ENCODE peak calls at places on chromosomes 12 and 14, in seven cellular contexts. U is endodermal cell, T is tibial nerve, Q is hepatocyte, L is mammary epithelial cell, E is psoas muscle, A is esophagus squamous epithelium. G is an unnamed sample.

GRCh38 chr12:31210104-31210503 is 115.8 kb downstream of the SINHCAF start:
- DNase-seq in U (no peak), T (no peak), Q (no peak), L (no peak), E (no peak), A (no peak), G (no peak)

GRCh38 chr12:10213168-10214130 is 772 bp downstream of the GABARAPL1 start:
- DNase-seq in U (peak), T (peak), Q (peak), L (peak), E (peak), A (no peak), G (peak)

GRCh38 chr12:1611775-1612174 is 17.3 kb upstream of the WNT5B start:
- DNase-seq in U (no peak), T (no peak), Q (no peak), L (peak), E (no peak), A (no peak), G (no peak)

GRCh38 chr14:94066089-94066676 is 14.8 kb downstream of the DDX24 start:
- DNase-seq in U (peak), T (no peak), Q (peak), L (peak), E (no peak), A (no peak), G (no peak)

GRCh38 chr14:64973026-64973442 is 898 bp upstream of the RAB15 start:
- DNase-seq in U (no peak), T (no peak), Q (no peak), L (no peak), E (no peak), A (no peak), G (no peak)

GRCh38 chr14:76771432-76771980 is 10.2 kb downstream of the VASH1 start:
- DNase-seq in U (peak), T (peak), Q (no peak), L (no peak), E (no peak), A (no peak), G (peak)

GRCh38 chr12:21934173-21934572 is 7.1 kb downstream of the ABCC9 start:
- DNase-seq in U (no peak), T (no peak), Q (no peak), L (peak), E (no peak), A (no peak), G (no peak)

GRCh38 chr12:113860950-113861349 is 105.2 kb downstream of the RBM19 start:
- DNase-seq in U (peak), T (no peak), Q (peak), L (peak), E (no peak), A (no peak), G (no peak)

DNA sequence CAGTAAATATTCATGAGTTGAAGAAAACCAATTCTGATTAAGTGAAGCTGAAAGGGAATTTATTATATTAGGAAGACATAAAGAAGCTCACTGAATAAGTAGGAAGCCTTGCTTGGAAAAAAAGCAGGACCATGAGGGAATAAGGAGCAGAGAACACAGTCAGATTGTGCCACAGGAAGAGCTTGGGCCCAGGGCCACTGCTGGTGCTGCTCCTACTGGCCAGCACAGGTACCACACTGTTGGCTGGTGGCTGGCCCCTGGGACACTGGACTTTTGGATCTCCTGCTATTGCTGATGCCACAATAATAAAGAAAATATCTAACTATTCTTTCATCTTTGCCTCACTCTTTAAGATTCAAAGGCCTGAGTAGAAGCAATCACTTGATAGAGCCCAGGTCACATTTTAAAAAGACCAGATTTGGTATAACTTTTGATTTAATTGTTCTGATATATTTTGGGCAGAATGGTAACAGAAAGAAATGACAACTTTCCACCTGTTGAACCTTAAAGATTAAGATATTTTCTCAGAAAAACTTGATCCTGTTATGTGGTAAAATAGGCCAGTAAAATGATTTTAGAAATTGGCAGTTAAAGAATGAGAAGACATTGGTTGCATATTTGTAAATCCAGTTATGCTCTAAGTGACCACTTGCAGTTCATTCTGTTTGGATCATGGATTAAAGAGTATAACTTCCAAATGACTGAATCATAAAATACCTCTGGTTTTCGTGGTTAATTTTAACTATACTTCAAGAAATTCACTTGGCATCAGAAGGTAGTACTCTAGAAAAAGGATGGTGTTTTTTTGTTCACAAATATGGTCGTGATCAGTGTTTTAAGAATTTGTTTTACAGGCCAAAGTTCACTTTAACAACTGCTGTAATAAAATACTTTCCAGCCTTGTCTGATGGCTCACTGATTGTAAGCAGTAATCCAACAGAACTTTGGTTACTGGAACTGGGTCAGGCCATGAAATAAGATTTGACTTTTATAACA is 68.3 kb downstream of the DERA start:
- DNase-seq in U (peak), T (no peak), Q (peak), L (peak), E (no peak), A (no peak), G (no peak)
- TF ChIP-seq CTCF in U (peak), T (peak), Q (peak), L (peak), E (peak), A (peak), G (peak)

GRCh38 chr14:22535126-22535525 is 53.9 kb downstream of the DAD1 start:
- DNase-seq in U (no peak), T (no peak), Q (no peak), L (no peak), E (no peak), A (no peak), G (no peak)

GRCh38 chr14:22534547-22534946 is 54.5 kb downstream of the DAD1 start:
- DNase-seq in U (no peak), T (no peak), Q (no peak), L (no peak), E (no peak), A (no peak), G (no peak)

GRCh38 chr14:22532345-22533056 is 56.5 kb downstream of the DAD1 start:
- DNase-seq in U (no peak), T (no peak), Q (no peak), L (no peak), E (no peak), A (no peak), G (no peak)

GRCh38 chr14:22533057-22533704 is 55.8 kb downstream of the DAD1 start:
- DNase-seq in U (no peak), T (no peak), Q (no peak), L (no peak), E (no peak), A (no peak), G (no peak)

DNA sequence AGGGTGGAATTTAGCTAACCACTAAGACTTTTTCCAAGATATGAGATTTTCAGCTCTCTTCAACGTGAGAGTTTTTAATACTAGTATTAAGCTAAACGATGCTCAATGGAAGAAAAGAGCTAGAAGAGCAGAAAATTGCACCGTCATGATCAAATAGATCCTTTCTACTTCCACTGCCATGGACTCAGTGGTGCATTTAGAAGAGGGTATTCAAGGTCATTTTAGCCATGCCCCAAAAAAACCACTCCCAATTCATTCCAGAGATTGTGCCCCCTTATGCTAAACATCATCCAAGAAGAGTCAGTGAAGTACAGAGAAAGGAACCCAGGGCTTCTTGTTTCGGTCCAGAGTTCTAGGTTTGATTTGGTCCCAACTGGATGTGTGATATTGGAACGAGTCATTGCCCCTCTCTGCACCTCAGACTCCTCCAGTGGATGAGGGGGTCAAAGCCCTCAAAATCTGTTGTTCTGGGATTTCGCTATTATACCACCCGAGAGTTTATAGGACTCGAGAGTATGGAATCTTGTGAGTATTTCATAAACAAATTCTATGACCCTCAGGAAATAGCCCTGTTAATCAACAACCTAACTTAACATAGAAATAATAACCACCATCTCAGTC is 55.2 kb downstream of the DAD1 start:
- DNase-seq in U (no peak), T (no peak), Q (no peak), L (no peak), E (no peak), A (no peak), G (no peak)
- H3K27ac ChIP-seq in U (no peak), T (no peak), Q (no peak), L (no peak), E (no peak), A (no peak), G (no peak)

GRCh38 chr12:131797588-131797934 is 30.6 kb upstream of the MMP17 start:
- DNase-seq in U (no peak), T (no peak), Q (no peak), L (no peak), E (no peak), A (no peak), G (no peak)

GRCh38 chr12:131795688-131796410 is 32.3 kb upstream of the MMP17 start:
- DNase-seq in U (peak), T (no peak), Q (peak), L (peak), E (no peak), A (no peak), G (no peak)

GRCh38 chr12:131795064-131795463 is 33.1 kb upstream of the MMP17 start:
- DNase-seq in U (no peak), T (no peak), Q (no peak), L (no peak), E (no peak), A (no peak), G (no peak)

GRCh38 chr12:131796411-131796736 is 31.8 kb upstream of the MMP17 start:
- DNase-seq in U (no peak), T (no peak), Q (no peak), L (no peak), E (no peak), A (no peak), G (no peak)

GRCh38 chr12:131796754-131797587 is 31.2 kb upstream of the MMP17 start:
- DNase-seq in U (peak), T (no peak), Q (no peak), L (no peak), E (no peak), A (no peak), G (no peak)
- TF ChIP-seq CTCF in U (peak), T (no peak), Q (no peak), L (no peak), E (no peak), A (no peak), G (no peak)

GRCh38 chr14:26389646-26390508 is 208.0 kb downstream of the NOVA1 start:
- DNase-seq in U (no peak), T (no peak), Q (peak), L (no peak), E (no peak), A (no peak), G (no peak)
- H3K27ac ChIP-seq in U (peak), T (no peak), Q (no peak), L (no peak), E (no peak), A (peak), G (no peak)

GRCh38 chr14:89221109-89221508 is 195.9 kb downstream of the FOXN3 start:
- DNase-seq in U (no peak), T (no peak), Q (no peak), L (peak), E (no peak), A (no peak), G (no peak)
- TF ChIP-seq CTCF in U (no peak), T (no peak), Q (no peak), L (no peak), E (no peak), A (no peak), G (no peak)

DNA sequence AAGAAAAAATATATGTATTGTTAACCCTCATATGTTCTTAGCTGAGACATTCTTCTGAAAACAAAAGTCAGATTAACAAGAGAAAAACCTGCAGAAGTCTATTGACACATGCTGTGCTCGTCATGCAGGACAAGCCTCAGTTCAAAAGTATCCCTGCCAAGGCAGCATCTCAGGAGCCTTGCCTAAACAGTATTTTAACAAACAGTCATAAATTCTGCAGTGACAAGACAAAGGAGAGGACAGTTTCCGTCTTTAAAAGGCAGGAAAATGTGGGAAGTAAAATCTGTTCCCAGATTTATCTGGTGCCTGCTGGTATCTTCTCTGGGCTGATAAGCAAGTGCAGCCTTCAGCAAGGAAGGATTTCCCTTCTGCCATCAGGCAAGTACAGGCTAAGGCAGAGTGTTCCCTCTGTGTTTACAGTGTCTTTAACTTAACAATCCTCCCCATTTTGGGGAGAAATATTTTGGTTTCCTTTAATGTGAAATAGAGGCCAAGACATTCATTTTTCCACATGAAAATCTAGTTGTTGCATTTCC is 480.2 kb upstream of the CCDC196 start:
- DNase-seq in U (no peak), T (no peak), Q (no peak), L (no peak), E (no peak), A (no peak), G (no peak)
- H3K27ac ChIP-seq in U (no peak), T (no peak), Q (no peak), L (no peak), E (no peak), A (no peak), G (no peak)

DNA sequence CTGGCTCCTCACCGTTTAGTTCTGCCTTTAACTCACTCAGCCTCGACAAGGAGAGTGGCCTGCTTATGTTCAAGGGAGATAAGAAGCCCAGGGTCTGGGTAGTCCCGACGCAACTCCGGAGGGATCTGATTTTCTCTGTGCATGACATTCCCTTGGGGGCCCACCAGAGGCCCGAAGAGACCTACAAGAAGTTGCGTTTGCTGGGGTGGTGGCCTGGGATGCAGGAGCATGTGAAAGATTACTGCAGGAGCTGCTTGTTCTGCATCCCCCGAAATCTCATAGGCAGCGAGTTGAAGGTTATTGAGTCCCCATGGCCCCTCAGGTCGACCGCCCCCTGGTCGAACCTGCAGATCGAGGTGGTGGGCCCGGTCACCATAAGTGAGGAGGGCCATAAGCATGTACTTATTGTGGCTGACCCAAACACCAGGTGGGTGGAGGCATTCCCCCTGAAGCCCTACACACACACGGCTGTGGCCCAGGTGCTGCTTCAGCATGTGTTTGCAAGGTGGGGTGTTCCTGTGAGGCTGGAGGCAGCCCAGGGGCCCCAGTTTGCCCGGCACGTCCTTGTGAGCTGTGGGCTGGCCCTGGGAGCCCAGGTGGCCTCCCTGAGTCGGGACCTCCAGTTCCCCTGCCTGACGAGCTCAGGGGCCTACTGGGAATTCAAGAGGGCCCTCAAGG is 13.1 kb downstream of the CBLN3 start:
- DNase-seq in U (no peak), T (no peak), Q (no peak), L (no peak), E (no peak), A (no peak), G (peak)
- TF ChIP-seq CTCF in U (no peak), T (no peak), Q (no peak), L (no peak), E (no peak), A (no peak), G (no peak)

DNA sequence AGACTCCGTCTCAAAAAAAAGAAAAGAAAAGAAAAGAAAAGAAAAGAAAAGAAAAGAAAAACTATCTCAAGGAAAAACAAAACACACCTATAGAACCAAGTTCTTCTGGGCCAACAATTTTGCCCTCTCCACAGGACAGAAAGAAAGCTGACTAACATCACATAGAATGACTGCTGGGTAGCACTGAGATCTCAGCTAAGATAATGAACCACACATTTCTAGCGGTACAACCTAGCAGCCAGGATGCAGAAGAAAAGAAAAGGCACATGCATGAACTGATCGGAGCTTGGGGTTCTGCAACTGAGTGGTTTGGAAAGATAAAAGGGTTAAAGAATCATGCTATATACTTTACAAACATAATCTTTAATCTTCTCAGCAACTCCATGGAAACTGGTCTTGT is 19.5 kb downstream of the TMED10 start:
- DNase-seq in U (no peak), T (no peak), Q (no peak), L (peak), E (no peak), A (no peak), G (no peak)
- H3K27ac ChIP-seq in U (no peak), T (peak), Q (no peak), L (no peak), E (no peak), A (no peak), G (no peak)